ENCODE peak calls at places on chromosomes 16 and 17, in eight cellular contexts. Y is stimulated activated CD8-positive, alpha-beta memory T cell treated with anti-CD3 and anti-CD28 coated beads, Interleukin-2, amount 100 ng/mL, for 48 hours; T is nucleus accumbens; U is T-helper 9 cell; S is NCI-H2081; I is foreskin fibroblast; A is activated CD4-positive, alpha-beta T cell treated with anti-CD3 and anti-CD28 coated beads, Interleukin-2, amount 10 ng/mL, durations not matched to agents 24 days and 14 days; M is amygdala. N is an unnamed sample.

GRCh38 chr17:27635275-27635823 is 4.4 kb downstream of the LGALS9 start:
- DNase-seq in Y (no peak), T (no peak), U (no peak), S (no peak), I (no peak), A (no peak), M (no peak), N (no peak)

GRCh38 chr17:80443916-80444708 is 29.1 kb downstream of the ENDOV start:
- DNase-seq in Y (no peak), T (peak; percentile 17), U (no peak), S (peak; percentile 81), I (no peak), A (no peak), M (no peak), N (no peak)

GRCh38 chr17:30273373-30273772 is 18.4 kb downstream of the BLMH start:
- DNase-seq in Y (no peak), T (no peak), U (no peak), S (no peak), I (peak; percentile 53), A (no peak), M (no peak), N (peak; percentile 26)

GRCh38 chr16:55503726-55504553 is 4.9 kb upstream of the LPCAT2 start:
- DNase-seq in Y (no peak), T (no peak), U (no peak), S (no peak), I (no peak), A (peak; percentile 19), M (no peak), N (no peak)

GRCh38 chr16:82983390-82983789 is 356.6 kb downstream of the CDH13 start:
- DNase-seq in Y (no peak), T (no peak), U (no peak), S (no peak), I (no peak), A (no peak), M (no peak), N (no peak)

GRCh38 chr17:66947311-66947710 is 17.2 kb upstream of the CACNG4 start:
- DNase-seq in Y (no peak), T (no peak), U (no peak), S (no peak), I (no peak), A (no peak), M (no peak), N (no peak)

GRCh38 chr17:36527851-36528250 is 6.8 kb downstream of the MYO19 start:
- DNase-seq in Y (no peak), T (no peak), U (no peak), S (no peak), I (no peak), A (no peak), M (no peak), N (no peak)

GRCh38 chr17:30321314-30321713 is 12.5 kb downstream of the TMIGD1 start:
- DNase-seq in Y (no peak), T (no peak), U (no peak), S (peak; percentile 28), I (no peak), A (no peak), M (no peak), N (no peak)

GRCh38 chr17:7579839-7580630 is 597 bp downstream of the CD68 start:
- DNase-seq in Y (no peak), T (no peak), U (no peak), S (peak; percentile 38), I (no peak), A (peak; percentile 75), M (no peak), N (no peak)

GRCh38 chr17:73301359-73301758 is 10.4 kb downstream of the CDC42EP4 start:
- DNase-seq in Y (no peak), T (no peak), U (no peak), S (no peak), I (no peak), A (no peak), M (no peak), N (no peak)

GRCh38 chr16:87017388-87018012 is 299.7 kb downstream of the C16orf95 start:
- DNase-seq in Y (no peak), T (no peak), U (no peak), S (no peak), I (peak; percentile 83), A (no peak), M (no peak), N (peak; percentile 33)

GRCh38 chr16:17348042-17348783 is 122.5 kb downstream of the XYLT1 start:
- DNase-seq in Y (no peak), T (no peak), U (no peak), S (no peak), I (no peak), A (peak; percentile 55), M (no peak), N (no peak)

GRCh38 chr16:79158337-79158736 is 442.2 kb downstream of the MAF start:
- DNase-seq in Y (no peak), T (no peak), U (no peak), S (no peak), I (no peak), A (no peak), M (no peak), N (no peak)

GRCh38 chr16:4409081-4409932 is 7.1 kb downstream of the CORO7 start:
- DNase-seq in Y (no peak), T (peak; percentile 28), U (no peak), S (peak; percentile 59), I (no peak), A (no peak), M (no peak), N (no peak)

GRCh38 chr17:80455328-80455710 is 21.1 kb downstream of the NPTX1 start:
- DNase-seq in Y (peak; percentile 26), T (no peak), U (peak; percentile 27), S (no peak), I (peak; percentile 29), A (peak; percentile 86), M (no peak), N (no peak)

GRCh38 chr17:77838748-77839147 is 119.8 kb upstream of the TNRC6C start:
- DNase-seq in Y (no peak), T (no peak), U (no peak), S (no peak), I (no peak), A (no peak), M (no peak), N (no peak)

GRCh38 chr17:876272-876671 is 94.1 kb downstream of the MRM3 start:
- DNase-seq in Y (no peak), T (no peak), U (no peak), S (no peak), I (no peak), A (peak; percentile 82), M (no peak), N (no peak)

GRCh38 chr16:964696-965395 is 5.9 kb downstream of the LMF1 start:
- DNase-seq in Y (no peak), T (peak; percentile 76), U (peak; percentile 55), S (no peak), I (peak; percentile 32), A (peak; percentile 85), M (peak; percentile 28), N (no peak)

GRCh38 chr17:69466905-69467630 is 52.6 kb downstream of the MAP2K6 start:
- DNase-seq in Y (no peak), T (no peak), U (no peak), S (peak; percentile 42), I (no peak), A (no peak), M (no peak), N (no peak)

GRCh38 chr16:50282010-50282538 is 15.7 kb downstream of the ADCY7 start:
- DNase-seq in Y (no peak), T (peak; percentile 61), U (peak; percentile 51), S (no peak), I (no peak), A (peak; percentile 85), M (peak; percentile 14), N (no peak)

GRCh38 chr16:70754874-70755600 is 45.9 kb downstream of the VAC14 start:
- DNase-seq in Y (no peak), T (peak; percentile 66), U (no peak), S (no peak), I (no peak), A (no peak), M (no peak), N (no peak)

GRCh38 chr17:75478508-75478907 is 22.1 kb downstream of the TMEM94 start:
- DNase-seq in Y (no peak), T (no peak), U (no peak), S (no peak), I (no peak), A (no peak), M (no peak), N (no peak)

GRCh38 chr17:68540981-68541380 is 28.8 kb downstream of the PRKAR1A start:
- DNase-seq in Y (no peak), T (no peak), U (no peak), S (no peak), I (no peak), A (no peak), M (no peak), N (no peak)

GRCh38 chr17:80103061-80103481 is 1.7 kb downstream of the GAA start:
- DNase-seq in Y (no peak), T (no peak), U (no peak), S (no peak), I (no peak), A (no peak), M (no peak), N (no peak)

GRCh38 chr17:81044764-81045589 is 10.0 kb downstream of the BAIAP2 start:
- DNase-seq in Y (no peak), T (peak; percentile 69), U (no peak), S (peak; percentile 39), I (peak; percentile 40), A (no peak), M (no peak), N (no peak)

GRCh38 chr16:67265834-67266233 is 13.5 kb upstream of the PLEKHG4 start:
- DNase-seq in Y (no peak), T (no peak), U (no peak), S (no peak), I (no peak), A (no peak), M (no peak), N (no peak)

GRCh38 chr17:31266042-31266441 is 31.0 kb downstream of the OMG start:
- DNase-seq in Y (no peak), T (no peak), U (no peak), S (no peak), I (no peak), A (peak; percentile 60), M (no peak), N (no peak)

GRCh38 chr17:79443026-79443425 is 167.8 kb downstream of the RBFOX3 start:
- DNase-seq in Y (no peak), T (no peak), U (no peak), S (no peak), I (no peak), A (no peak), M (no peak), N (no peak)

GRCh38 chr17:15264542-15264941 is 584 bp downstream of the PMP22 start:
- DNase-seq in Y (no peak), T (no peak), U (no peak), S (no peak), I (no peak), A (no peak), M (no peak), N (no peak)

GRCh38 chr16:10501016-10501607 is 79.3 kb downstream of the EMP2 start:
- DNase-seq in Y (no peak), T (no peak), U (no peak), S (no peak), I (no peak), A (peak; percentile 73), M (no peak), N (no peak)

GRCh38 chr17:28911411-28912045 is 8.6 kb upstream of the DHRS13 start:
- DNase-seq in Y (no peak), T (no peak), U (no peak), S (no peak), I (no peak), A (no peak), M (no peak), N (no peak)

GRCh38 chr16:70704586-70704985 is 18.7 kb upstream of the MTSS2 start:
- DNase-seq in Y (no peak), T (no peak), U (no peak), S (no peak), I (peak; percentile 56), A (no peak), M (no peak), N (no peak)

GRCh38 chr17:31225831-31226230 is 71.2 kb downstream of the OMG start:
- DNase-seq in Y (no peak), T (no peak), U (no peak), S (peak; percentile 1), I (no peak), A (no peak), M (no peak), N (no peak)

GRCh38 chr16:4461250-4462085 is 13.0 kb downstream of the NMRAL1 start:
- DNase-seq in Y (no peak), T (peak; percentile 48), U (no peak), S (no peak), I (no peak), A (no peak), M (peak; percentile 7), N (no peak)

N was measured in smooth muscle cell of the brain vasculature.